ENCODE peak calls at places on chromosomes 7 and 10, in five cellular contexts. One of them, this sample, is unnamed.

GRCh38 chr7:73364006-73364728 is 36.2 kb downstream of the FKBP6 start:
- DNase-seq in stimulated activated CD4-positive, alpha-beta T cell treated with anti-CD3 and anti-CD28 coated beads, Interleukin-2, amount 100 ng/mL, for 24 hours: no peak
- DNase-seq in NCI-H1694: no peak
- DNase-seq in tibial artery: no peak
- DNase-seq in breast epithelium: no peak
- DNase-seq in this sample: no peak

GRCh38 chr7:7570584-7570983 is 3.9 kb downstream of the MIOS start:
- DNase-seq in stimulated activated CD4-positive, alpha-beta T cell treated with anti-CD3 and anti-CD28 coated beads, Interleukin-2, amount 100 ng/mL, for 24 hours: no peak
- DNase-seq in NCI-H1694: no peak
- DNase-seq in tibial artery: no peak
- DNase-seq in breast epithelium: no peak
- DNase-seq in this sample: no peak

GRCh38 chr10:22244001-22244400 is 26.2 kb upstream of the EBLN1 start:
- DNase-seq in stimulated activated CD4-positive, alpha-beta T cell treated with anti-CD3 and anti-CD28 coated beads, Interleukin-2, amount 100 ng/mL, for 24 hours: no peak
- DNase-seq in NCI-H1694: no peak
- DNase-seq in tibial artery: no peak
- DNase-seq in breast epithelium: no peak
- DNase-seq in this sample: no peak

GRCh38 chr7:366171-366916 is 76.4 kb downstream of the FOXL3 start:
- DNase-seq in stimulated activated CD4-positive, alpha-beta T cell treated with anti-CD3 and anti-CD28 coated beads, Interleukin-2, amount 100 ng/mL, for 24 hours: no peak
- DNase-seq in NCI-H1694: no peak
- DNase-seq in tibial artery: no peak
- DNase-seq in breast epithelium: no peak
- DNase-seq in this sample: no peak

GRCh38 chr10:4704034-4704545 is 121.9 kb upstream of the AKR1E2 start:
- DNase-seq in stimulated activated CD4-positive, alpha-beta T cell treated with anti-CD3 and anti-CD28 coated beads, Interleukin-2, amount 100 ng/mL, for 24 hours: no peak
- DNase-seq in NCI-H1694: no peak
- DNase-seq in tibial artery: no peak
- DNase-seq in breast epithelium: no peak
- DNase-seq in this sample: no peak

GRCh38 chr10:96359616-96360015 is 814 bp upstream of the OPALIN start:
- DNase-seq in stimulated activated CD4-positive, alpha-beta T cell treated with anti-CD3 and anti-CD28 coated beads, Interleukin-2, amount 100 ng/mL, for 24 hours: no peak
- DNase-seq in NCI-H1694: no peak
- DNase-seq in tibial artery: no peak
- DNase-seq in breast epithelium: no peak
- DNase-seq in this sample: no peak

GRCh38 chr7:141695803-141696289 is 6.1 kb downstream of the DENND11 start:
- DNase-seq in stimulated activated CD4-positive, alpha-beta T cell treated with anti-CD3 and anti-CD28 coated beads, Interleukin-2, amount 100 ng/mL, for 24 hours: no peak
- DNase-seq in NCI-H1694: no peak
- DNase-seq in tibial artery: no peak
- DNase-seq in breast epithelium: no peak
- DNase-seq in this sample: no peak

GRCh38 chr10:80500572-80501380 is 36.9 kb upstream of the SH2D4B start:
- DNase-seq in stimulated activated CD4-positive, alpha-beta T cell treated with anti-CD3 and anti-CD28 coated beads, Interleukin-2, amount 100 ng/mL, for 24 hours: peak; percentile 60
- DNase-seq in NCI-H1694: no peak
- DNase-seq in tibial artery: peak; percentile 66
- DNase-seq in breast epithelium: no peak
- DNase-seq in this sample: peak; percentile 24

GRCh38 chr7:44150466-44150832 is 9.3 kb upstream of the MYL7 start:
- DNase-seq in stimulated activated CD4-positive, alpha-beta T cell treated with anti-CD3 and anti-CD28 coated beads, Interleukin-2, amount 100 ng/mL, for 24 hours: no peak
- DNase-seq in NCI-H1694: peak; percentile 19
- DNase-seq in tibial artery: no peak
- DNase-seq in breast epithelium: no peak
- DNase-seq in this sample: peak; percentile 77

GRCh38 chr7:98949336-98950044 is 71.2 kb downstream of the TRRAP start:
- DNase-seq in stimulated activated CD4-positive, alpha-beta T cell treated with anti-CD3 and anti-CD28 coated beads, Interleukin-2, amount 100 ng/mL, for 24 hours: no peak
- DNase-seq in NCI-H1694: no peak
- DNase-seq in tibial artery: no peak
- DNase-seq in breast epithelium: no peak
- DNase-seq in this sample: no peak

GRCh38 chr7:74289018-74289659 is at the start of gene CLIP2:
- DNase-seq in stimulated activated CD4-positive, alpha-beta T cell treated with anti-CD3 and anti-CD28 coated beads, Interleukin-2, amount 100 ng/mL, for 24 hours: peak; percentile 79
- DNase-seq in NCI-H1694: peak; percentile 25
- DNase-seq in tibial artery: peak; percentile 63
- DNase-seq in breast epithelium: peak; percentile 75
- DNase-seq in this sample: peak; percentile 68

This sample was measured in NCI-H2171 treated with DMSO at 0.1 percent for 48 hours.